ENCODE peak calls at places on chromosomes 13 and 19, in seven cellular contexts. One of them, this sample, is unnamed.

GRCh38 chr13:87677334-87678234 is 6.4 kb downstream of the SLITRK5 start:
- DNase-seq in mucosa of descending colon: peak
- DNase-seq in tibial artery: no peak
- DNase-seq in IMR-90: no peak
- DNase-seq in endodermal cell: peak
- DNase-seq in CD8-positive, alpha-beta T cell: no peak
- DNase-seq in PC-3: peak
- DNase-seq in this sample: no peak

GRCh38 chr19:57572415-57572947 is 6.2 kb downstream of the ZNF416 start:
- DNase-seq in mucosa of descending colon: no peak
- DNase-seq in tibial artery: no peak
- DNase-seq in IMR-90: no peak
- DNase-seq in endodermal cell: no peak
- DNase-seq in CD8-positive, alpha-beta T cell: no peak
- DNase-seq in PC-3: no peak
- DNase-seq in this sample: no peak

GRCh38 chr19:14081797-14082674 is 3.5 kb downstream of the C19orf67 start:
- DNase-seq in mucosa of descending colon: peak
- DNase-seq in tibial artery: no peak
- DNase-seq in IMR-90: peak
- DNase-seq in endodermal cell: no peak
- DNase-seq in CD8-positive, alpha-beta T cell: peak
- DNase-seq in PC-3: peak
- DNase-seq in this sample: no peak

GRCh38 chr19:38715540-38715939 is 28.7 kb downstream of the CAPN12 start:
- DNase-seq in mucosa of descending colon: no peak
- DNase-seq in tibial artery: peak
- DNase-seq in IMR-90: no peak
- DNase-seq in endodermal cell: no peak
- DNase-seq in CD8-positive, alpha-beta T cell: no peak
- DNase-seq in PC-3: no peak
- DNase-seq in this sample: no peak

GRCh38 chr19:38869160-38869835 is 8.8 kb downstream of the RINL start:
- DNase-seq in mucosa of descending colon: peak
- DNase-seq in tibial artery: no peak
- DNase-seq in IMR-90: no peak
- DNase-seq in endodermal cell: no peak
- DNase-seq in CD8-positive, alpha-beta T cell: peak
- DNase-seq in PC-3: no peak
- DNase-seq in this sample: no peak

GRCh38 chr13:50080158-50080855 is 65.1 kb downstream of the KCNRG start:
- DNase-seq in mucosa of descending colon: no peak
- DNase-seq in tibial artery: peak
- DNase-seq in IMR-90: peak
- DNase-seq in endodermal cell: peak
- DNase-seq in CD8-positive, alpha-beta T cell: peak
- DNase-seq in PC-3: no peak
- DNase-seq in this sample: no peak

GRCh38 chr13:28623782-28624706 is 34.9 kb upstream of the POMP start:
- DNase-seq in mucosa of descending colon: no peak
- DNase-seq in tibial artery: no peak
- DNase-seq in IMR-90: peak
- DNase-seq in endodermal cell: no peak
- DNase-seq in CD8-positive, alpha-beta T cell: no peak
- DNase-seq in PC-3: no peak
- DNase-seq in this sample: no peak

GRCh38 chr13:110705356-110705825 is 525 bp downstream of the CARS2 start:
- DNase-seq in mucosa of descending colon: no peak
- DNase-seq in tibial artery: no peak
- DNase-seq in IMR-90: no peak
- DNase-seq in endodermal cell: no peak
- DNase-seq in CD8-positive, alpha-beta T cell: no peak
- DNase-seq in PC-3: no peak
- DNase-seq in this sample: no peak

GRCh38 chr13:110911880-110912279 is 3.0 kb downstream of the ANKRD10 start:
- DNase-seq in mucosa of descending colon: no peak
- DNase-seq in tibial artery: no peak
- DNase-seq in IMR-90: peak
- DNase-seq in endodermal cell: no peak
- DNase-seq in CD8-positive, alpha-beta T cell: no peak
- DNase-seq in PC-3: peak
- DNase-seq in this sample: no peak

GRCh38 chr19:30374791-30375650 is 2.8 kb downstream of the ZNF536 start:
- DNase-seq in mucosa of descending colon: no peak
- DNase-seq in tibial artery: no peak
- DNase-seq in IMR-90: no peak
- DNase-seq in endodermal cell: peak
- DNase-seq in CD8-positive, alpha-beta T cell: no peak
- DNase-seq in PC-3: no peak
- DNase-seq in this sample: no peak

GRCh38 chr19:12777217-12778019 is 2.1 kb upstream of the HOOK2 start:
- DNase-seq in mucosa of descending colon: peak
- DNase-seq in tibial artery: peak
- DNase-seq in IMR-90: peak
- DNase-seq in endodermal cell: peak
- DNase-seq in CD8-positive, alpha-beta T cell: peak
- DNase-seq in PC-3: peak
- DNase-seq in this sample: no peak

GRCh38 chr13:20828540-20829364 is 55.0 kb upstream of the EEF1AKMT1 start:
- DNase-seq in mucosa of descending colon: no peak
- DNase-seq in tibial artery: no peak
- DNase-seq in IMR-90: peak
- DNase-seq in endodermal cell: no peak
- DNase-seq in CD8-positive, alpha-beta T cell: peak
- DNase-seq in PC-3: peak
- DNase-seq in this sample: peak

GRCh38 chr13:44003481-44003880 is 123.8 kb downstream of the LACC1 start:
- DNase-seq in mucosa of descending colon: no peak
- DNase-seq in tibial artery: no peak
- DNase-seq in IMR-90: no peak
- DNase-seq in endodermal cell: no peak
- DNase-seq in CD8-positive, alpha-beta T cell: no peak
- DNase-seq in PC-3: no peak
- DNase-seq in this sample: no peak

GRCh38 chr19:1850809-1851544 is 2.7 kb upstream of the REXO1 start:
- DNase-seq in mucosa of descending colon: peak
- DNase-seq in tibial artery: no peak
- DNase-seq in IMR-90: no peak
- DNase-seq in endodermal cell: peak
- DNase-seq in CD8-positive, alpha-beta T cell: no peak
- DNase-seq in PC-3: peak
- DNase-seq in this sample: no peak
- TF ChIP-seq CTCF in mucosa of descending colon: no peak
- TF ChIP-seq CTCF in tibial artery: no peak
- TF ChIP-seq CTCF in IMR-90: peak
- TF ChIP-seq CTCF in endodermal cell: peak
- TF ChIP-seq CTCF in CD8-positive, alpha-beta T cell: no peak
- TF ChIP-seq CTCF in PC-3: peak
- TF ChIP-seq CTCF in this sample: no peak

GRCh38 chr19:10871711-10872550 is 578 bp downstream of the CARM1 start:
- DNase-seq in mucosa of descending colon: peak
- DNase-seq in tibial artery: peak
- DNase-seq in IMR-90: no peak
- DNase-seq in endodermal cell: peak
- DNase-seq in CD8-positive, alpha-beta T cell: peak
- DNase-seq in PC-3: peak
- DNase-seq in this sample: no peak

GRCh38 chr19:10870501-10870954 is 825 bp upstream of the CARM1 start:
- DNase-seq in mucosa of descending colon: no peak
- DNase-seq in tibial artery: no peak
- DNase-seq in IMR-90: no peak
- DNase-seq in endodermal cell: no peak
- DNase-seq in CD8-positive, alpha-beta T cell: no peak
- DNase-seq in PC-3: no peak
- DNase-seq in this sample: no peak

GRCh38 chr19:10870955-10871603 is at the start of gene CARM1:
- DNase-seq in mucosa of descending colon: peak
- DNase-seq in tibial artery: peak
- DNase-seq in IMR-90: peak
- DNase-seq in endodermal cell: peak
- DNase-seq in CD8-positive, alpha-beta T cell: peak
- DNase-seq in PC-3: peak
- DNase-seq in this sample: peak

GRCh38 chr19:10874019-10874418 is 2.7 kb downstream of the CARM1 start:
- DNase-seq in mucosa of descending colon: no peak
- DNase-seq in tibial artery: no peak
- DNase-seq in IMR-90: no peak
- DNase-seq in endodermal cell: no peak
- DNase-seq in CD8-positive, alpha-beta T cell: no peak
- DNase-seq in PC-3: peak
- DNase-seq in this sample: no peak

GRCh38 chr19:10872551-10873107 is 1.3 kb downstream of the CARM1 start:
- DNase-seq in mucosa of descending colon: no peak
- DNase-seq in tibial artery: no peak
- DNase-seq in IMR-90: no peak
- DNase-seq in endodermal cell: peak
- DNase-seq in CD8-positive, alpha-beta T cell: no peak
- DNase-seq in PC-3: peak
- DNase-seq in this sample: no peak
- TF ChIP-seq CTCF in mucosa of descending colon: no peak
- TF ChIP-seq CTCF in tibial artery: no peak
- TF ChIP-seq CTCF in IMR-90: no peak
- TF ChIP-seq CTCF in endodermal cell: no peak
- TF ChIP-seq CTCF in CD8-positive, alpha-beta T cell: no peak
- TF ChIP-seq CTCF in PC-3: no peak
- TF ChIP-seq CTCF in this sample: no peak

GRCh38 chr19:2282062-2282861 is at the start of gene PEAK3:
- DNase-seq in mucosa of descending colon: peak
- DNase-seq in tibial artery: peak
- DNase-seq in IMR-90: peak
- DNase-seq in endodermal cell: peak
- DNase-seq in CD8-positive, alpha-beta T cell: peak
- DNase-seq in PC-3: no peak
- DNase-seq in this sample: no peak
- TF ChIP-seq CTCF in mucosa of descending colon: no peak
- TF ChIP-seq CTCF in tibial artery: no peak
- TF ChIP-seq CTCF in IMR-90: no peak
- TF ChIP-seq CTCF in endodermal cell: no peak
- TF ChIP-seq CTCF in CD8-positive, alpha-beta T cell: no peak
- TF ChIP-seq CTCF in PC-3: no peak
- TF ChIP-seq CTCF in this sample: no peak

GRCh38 chr19:21260164-21260847 is 68.9 kb downstream of the ZNF708 start:
- DNase-seq in mucosa of descending colon: no peak
- DNase-seq in tibial artery: no peak
- DNase-seq in IMR-90: no peak
- DNase-seq in endodermal cell: no peak
- DNase-seq in CD8-positive, alpha-beta T cell: no peak
- DNase-seq in PC-3: no peak
- DNase-seq in this sample: no peak

DNA sequence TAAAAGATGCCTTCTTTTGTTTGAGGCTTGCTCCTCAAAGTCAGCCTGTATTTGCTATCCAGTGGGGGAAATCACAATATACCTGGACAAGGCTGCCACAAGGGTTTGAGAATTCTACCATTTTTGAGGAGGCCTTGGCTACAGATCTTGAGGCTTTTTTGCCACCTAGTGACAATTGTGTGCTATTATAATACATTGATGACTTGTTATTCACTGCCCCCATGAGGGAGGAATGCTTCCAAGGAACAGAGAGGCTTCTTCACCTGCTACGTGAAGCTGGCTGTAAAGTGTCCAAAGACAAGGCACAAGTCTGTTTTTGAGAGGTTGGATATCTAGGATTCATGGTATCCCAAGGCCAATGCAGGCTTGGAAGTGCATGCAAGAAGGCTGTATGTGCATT is 72.5 kb downstream of the ZNF708 start:
- DNase-seq in mucosa of descending colon: no peak
- DNase-seq in tibial artery: no peak
- DNase-seq in IMR-90: peak
- DNase-seq in endodermal cell: peak
- DNase-seq in CD8-positive, alpha-beta T cell: no peak
- DNase-seq in PC-3: no peak
- DNase-seq in this sample: no peak
- TF ChIP-seq CTCF in mucosa of descending colon: no peak
- TF ChIP-seq CTCF in tibial artery: no peak
- TF ChIP-seq CTCF in IMR-90: peak
- TF ChIP-seq CTCF in endodermal cell: peak
- TF ChIP-seq CTCF in CD8-positive, alpha-beta T cell: no peak
- TF ChIP-seq CTCF in PC-3: no peak
- TF ChIP-seq CTCF in this sample: no peak

GRCh38 chr19:24051516-24051915 is 35.5 kb upstream of the ZNF254 start:
- DNase-seq in mucosa of descending colon: no peak
- DNase-seq in tibial artery: no peak
- DNase-seq in IMR-90: no peak
- DNase-seq in endodermal cell: no peak
- DNase-seq in CD8-positive, alpha-beta T cell: no peak
- DNase-seq in PC-3: no peak
- DNase-seq in this sample: no peak

GRCh38 chr19:24052811-24053210 is 34.2 kb upstream of the ZNF254 start:
- DNase-seq in mucosa of descending colon: no peak
- DNase-seq in tibial artery: no peak
- DNase-seq in IMR-90: peak
- DNase-seq in endodermal cell: no peak
- DNase-seq in CD8-positive, alpha-beta T cell: no peak
- DNase-seq in PC-3: no peak
- DNase-seq in this sample: no peak

GRCh38 chr19:24049537-24049936 is 37.5 kb upstream of the ZNF254 start:
- DNase-seq in mucosa of descending colon: no peak
- DNase-seq in tibial artery: no peak
- DNase-seq in IMR-90: no peak
- DNase-seq in endodermal cell: no peak
- DNase-seq in CD8-positive, alpha-beta T cell: no peak
- DNase-seq in PC-3: no peak
- DNase-seq in this sample: no peak

GRCh38 chr19:24046550-24046949 is 40.4 kb upstream of the ZNF254 start:
- DNase-seq in mucosa of descending colon: no peak
- DNase-seq in tibial artery: no peak
- DNase-seq in IMR-90: no peak
- DNase-seq in endodermal cell: no peak
- DNase-seq in CD8-positive, alpha-beta T cell: no peak
- DNase-seq in PC-3: no peak
- DNase-seq in this sample: no peak

DNA sequence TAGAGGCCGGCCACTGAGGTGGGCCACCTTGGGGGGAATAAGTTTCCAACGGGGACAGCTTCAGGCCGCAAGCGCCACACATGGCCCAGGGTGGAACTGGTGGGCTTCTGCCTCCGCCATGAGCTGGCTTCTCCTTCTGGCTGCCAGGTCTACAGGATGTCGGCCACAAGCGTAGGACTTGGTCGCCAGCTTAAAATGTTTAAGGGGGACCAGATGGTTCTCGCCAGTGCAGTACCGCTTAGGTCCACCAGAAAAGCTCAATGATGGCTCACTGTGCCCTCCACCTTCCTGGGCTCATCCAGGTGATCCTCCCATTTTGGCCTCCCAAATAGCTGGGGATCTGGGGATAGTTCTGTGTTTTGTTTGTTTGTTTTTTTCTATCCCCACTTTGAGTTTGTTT is 38.7 kb upstream of the ZNF254 start:
- DNase-seq in mucosa of descending colon: no peak
- DNase-seq in tibial artery: no peak
- DNase-seq in IMR-90: no peak
- DNase-seq in endodermal cell: peak
- DNase-seq in CD8-positive, alpha-beta T cell: no peak
- DNase-seq in PC-3: no peak
- DNase-seq in this sample: no peak
- TF ChIP-seq CTCF in mucosa of descending colon: no peak
- TF ChIP-seq CTCF in tibial artery: no peak
- TF ChIP-seq CTCF in IMR-90: no peak
- TF ChIP-seq CTCF in endodermal cell: peak
- TF ChIP-seq CTCF in CD8-positive, alpha-beta T cell: no peak
- TF ChIP-seq CTCF in PC-3: no peak
- TF ChIP-seq CTCF in this sample: no peak

GRCh38 chr19:36973021-36973843 is 57.1 kb downstream of the ZNF568 start:
- DNase-seq in mucosa of descending colon: peak
- DNase-seq in tibial artery: peak
- DNase-seq in IMR-90: peak
- DNase-seq in endodermal cell: peak
- DNase-seq in CD8-positive, alpha-beta T cell: peak
- DNase-seq in PC-3: no peak
- DNase-seq in this sample: peak
- TF ChIP-seq CTCF in mucosa of descending colon: peak
- TF ChIP-seq CTCF in tibial artery: peak
- TF ChIP-seq CTCF in IMR-90: peak
- TF ChIP-seq CTCF in endodermal cell: peak
- TF ChIP-seq CTCF in CD8-positive, alpha-beta T cell: no peak
- TF ChIP-seq CTCF in PC-3: no peak
- TF ChIP-seq CTCF in this sample: peak

This sample was measured in AG09319.